ENCODE peak calls at places on chromosomes 13 and 19, in nine cellular contexts. F is brain microvascular endothelial cell, K is thyroid gland, B is fibroblast of mammary gland, W is mammary epithelial cell, D is K562, Y is AG09309, A is ovary, T is choroid plexus epithelial cell. P is an unnamed sample.

GRCh38 chr19:2248136-2249009 is 750 bp upstream of the AMH start:
- DNase-seq in D (no peak), Y (no peak), B (no peak), A (no peak), W (no peak), T (no peak), K (no peak), F (no peak), P (no peak)

GRCh38 chr13:24683833-24684599 is 3.8 kb downstream of the ATP12A start:
- DNase-seq in W (peak), A (no peak), D (peak), B (peak), Y (no peak), K (peak), T (peak), F (peak), P (no peak)

GRCh38 chr19:51719251-51719901 is 4.4 kb downstream of the HAS1 start:
- DNase-seq in A (peak), K (no peak), Y (no peak), B (no peak), D (no peak), W (no peak), T (no peak), F (no peak), P (no peak)

GRCh38 chr19:2275588-2276428 is 6.2 kb downstream of the PEAK3 start:
- DNase-seq in F (no peak), T (no peak), A (peak), D (no peak), B (no peak), W (no peak), Y (no peak), K (peak), P (no peak)

GRCh38 chr13:106498571-106498970 is 36.9 kb downstream of the EFNB2 start:
- DNase-seq in F (no peak), B (no peak), W (no peak), A (no peak), Y (no peak), D (no peak), K (no peak), T (peak), P (no peak)

GRCh38 chr19:7923295-7924191 is 2.4 kb downstream of the CTXN1 start:
- DNase-seq in B (no peak), D (no peak), K (no peak), Y (no peak), T (no peak), A (peak), F (no peak), W (no peak), P (no peak)

GRCh38 chr19:33823341-33823740 is 26.7 kb downstream of the KCTD15 start:
- DNase-seq in F (no peak), Y (no peak), A (no peak), D (no peak), W (no peak), K (no peak), T (no peak), B (no peak), P (no peak)

GRCh38 chr13:48849515-48849914 is 126.2 kb upstream of the FNDC3A start:
- DNase-seq in Y (no peak), W (no peak), T (peak), K (no peak), B (no peak), F (peak), D (no peak), A (no peak), P (no peak)

GRCh38 chr13:113918580-113918979 is 54.7 kb upstream of the GAS6 start:
- DNase-seq in B (no peak), F (no peak), A (no peak), D (no peak), T (no peak), W (no peak), K (no peak), Y (no peak), P (no peak)

GRCh38 chr19:33472696-33473624 is 48.6 kb downstream of the PEPD start:
- DNase-seq in W (peak), Y (peak), D (no peak), A (no peak), B (peak), T (peak), K (no peak), F (peak), P (peak)

GRCh38 chr19:40831502-40832430 is 18.5 kb downstream of the CYP2A6 start:
- DNase-seq in B (peak), K (no peak), F (peak), D (no peak), Y (peak), A (peak), W (peak), T (peak), P (peak)

GRCh38 chr13:76884167-76884566 is 2.0 kb downstream of the KCTD12 start:
- DNase-seq in Y (no peak), K (peak), D (no peak), F (peak), A (peak), T (peak), B (peak), W (peak), P (no peak)

GRCh38 chr13:110499621-110500281 is 61.8 kb downstream of the RAB20 start:
- DNase-seq in K (no peak), F (no peak), W (no peak), D (no peak), Y (peak), T (peak), B (peak), A (no peak), P (peak)

GRCh38 chr13:50085063-50085462 is 69.8 kb downstream of the KCNRG start:
- DNase-seq in D (no peak), W (peak), F (no peak), A (no peak), B (peak), Y (no peak), K (no peak), T (peak), P (no peak)

GRCh38 chr13:67383358-67383757 is 153.2 kb upstream of the PCDH9 start:
- DNase-seq in F (no peak), D (no peak), B (peak), T (peak), K (no peak), Y (no peak), A (no peak), W (no peak), P (no peak)

GRCh38 chr13:89066868-89067466 is 1395.8 kb downstream of the SLITRK5 start:
- DNase-seq in D (no peak), K (no peak), W (peak), B (peak), A (no peak), Y (no peak), T (peak), F (no peak), P (peak)

GRCh38 chr19:32355309-32355708 is 9.9 kb downstream of the ZNF507 start:
- DNase-seq in K (no peak), B (no peak), F (no peak), T (no peak), Y (no peak), A (no peak), D (no peak), W (no peak), P (no peak)

GRCh38 chr19:2552859-2553258 is 76.9 kb downstream of the GADD45B start:
- DNase-seq in Y (no peak), B (no peak), D (no peak), K (no peak), T (peak), F (no peak), A (no peak), W (no peak), P (no peak)

GRCh38 chr13:33204130-33204927 is 81.2 kb downstream of the STARD13 start:
- DNase-seq in Y (peak), T (peak), F (peak), A (peak), B (peak), K (no peak), W (no peak), D (no peak), P (peak)

GRCh38 chr19:56142087-56142787 is 1.1 kb downstream of the ZNF444 start:
- DNase-seq in K (peak), A (no peak), Y (no peak), W (peak), D (no peak), B (no peak), T (no peak), F (no peak), P (no peak)

GRCh38 chr13:71625183-71625582 is 241.8 kb downstream of the DACH1 start:
- DNase-seq in K (no peak), Y (no peak), T (no peak), F (no peak), W (no peak), A (no peak), D (no peak), B (no peak), P (no peak)

GRCh38 chr19:3604227-3604986 is 2.3 kb downstream of the TBXA2R start:
- DNase-seq in Y (no peak), K (no peak), A (no peak), W (no peak), D (no peak), F (no peak), T (no peak), B (no peak), P (no peak)

GRCh38 chr13:50141660-50142010 is 126.4 kb downstream of the KCNRG start:
- DNase-seq in T (no peak), W (no peak), Y (no peak), K (no peak), D (no peak), B (no peak), A (no peak), F (no peak), P (no peak)

GRCh38 chr19:27890206-27890605 is 1322.7 kb downstream of the UQCRFS1 start:
- DNase-seq in A (no peak), K (no peak), W (no peak), F (no peak), T (no peak), D (no peak), B (no peak), Y (no peak), P (no peak)

GRCh38 chr19:10238172-10238783 is 7.1 kb upstream of the S1PR2 start:
- DNase-seq in D (no peak), F (peak), K (no peak), B (peak), T (peak), W (no peak), A (no peak), Y (no peak), P (no peak)

GRCh38 chr13:79197933-79198332 is 208.1 kb downstream of the RBM26 start:
- DNase-seq in W (no peak), A (no peak), Y (no peak), D (no peak), B (no peak), T (no peak), F (no peak), K (no peak), P (no peak)

GRCh38 chr13:98647121-98647520 is 70.2 kb upstream of the STK24 start:
- DNase-seq in Y (no peak), F (no peak), A (no peak), K (no peak), B (no peak), T (no peak), W (no peak), D (no peak), P (no peak)

GRCh38 chr19:13764101-13764807 is at the start of gene MRI1:
- DNase-seq in A (peak), B (peak), W (peak), T (peak), F (no peak), D (peak), Y (no peak), K (peak), P (no peak)

GRCh38 chr13:38366954-38367645 is 17.4 kb downstream of the UFM1 start:
- DNase-seq in W (peak), F (no peak), A (no peak), D (no peak), Y (peak), B (peak), T (peak), K (no peak), P (no peak)

GRCh38 chr19:15137777-15138176 is 30.6 kb downstream of the SYDE1 start:
- DNase-seq in Y (no peak), F (no peak), W (no peak), D (no peak), K (no peak), T (no peak), A (no peak), B (no peak), P (no peak)

GRCh38 chr13:49652691-49653305 is 24.5 kb downstream of the ARL11 start:
- DNase-seq in B (peak), F (no peak), A (no peak), K (peak), Y (no peak), D (peak), T (peak), W (no peak), P (no peak)

GRCh38 chr13:19268331-19268730 is 86.7 kb upstream of the TUBA3C start:
- DNase-seq in T (no peak), K (no peak), A (no peak), B (no peak), D (no peak), Y (no peak), W (no peak), F (no peak), P (no peak)

GRCh38 chr13:62119739-62120700 is 704.4 kb upstream of the PCDH20 start:
- DNase-seq in B (peak), A (no peak), Y (no peak), F (no peak), T (peak), K (no peak), D (no peak), W (no peak), P (peak)

GRCh38 chr13:21020176-21020575 is 41.2 kb downstream of the LATS2 start:
- DNase-seq in K (no peak), Y (no peak), A (no peak), D (no peak), W (no peak), F (no peak), T (no peak), B (no peak), P (no peak)

GRCh38 chr19:18109363-18109730 is 11.8 kb downstream of the MAST3 start:
- DNase-seq in F (no peak), Y (no peak), B (no peak), W (no peak), K (no peak), D (no peak), A (no peak), T (no peak), P (no peak)
- H3K4me3 ChIP-seq in F (peak), Y (peak), B (peak), W (peak), K (peak), D (peak), A (peak), T (peak), P (peak)

GRCh38 chr19:54209058-54209747 is 8.5 kb downstream of the RPS9 start:
- DNase-seq in K (no peak), D (peak), Y (no peak), B (no peak), A (peak), W (no peak), F (no peak), T (peak), P (no peak)

GRCh38 chr19:54208784-54209057 is 8.1 kb downstream of the RPS9 start:
- DNase-seq in T (no peak), A (no peak), D (no peak), B (peak), K (no peak), Y (no peak), W (no peak), F (no peak), P (no peak)

GRCh38 chr19:54209748-54210494 is 9.3 kb downstream of the RPS9 start:
- DNase-seq in D (peak), A (peak), B (peak), W (peak), Y (peak), K (peak), T (peak), F (peak), P (peak)

GRCh38 chr19:54207908-54208783 is 7.5 kb downstream of the RPS9 start:
- DNase-seq in A (peak), D (peak), K (peak), W (no peak), Y (no peak), B (peak), F (peak), T (peak), P (peak)

GRCh38 chr19:54211214-54211613 is 10.6 kb downstream of the RPS9 start:
- DNase-seq in D (no peak), T (no peak), A (no peak), W (no peak), Y (no peak), K (no peak), F (no peak), B (no peak), P (no peak)
- H3K4me3 ChIP-seq in D (no peak), T (no peak), A (no peak), W (no peak), Y (no peak), K (no peak), F (no peak), B (no peak), P (no peak)

DNA sequence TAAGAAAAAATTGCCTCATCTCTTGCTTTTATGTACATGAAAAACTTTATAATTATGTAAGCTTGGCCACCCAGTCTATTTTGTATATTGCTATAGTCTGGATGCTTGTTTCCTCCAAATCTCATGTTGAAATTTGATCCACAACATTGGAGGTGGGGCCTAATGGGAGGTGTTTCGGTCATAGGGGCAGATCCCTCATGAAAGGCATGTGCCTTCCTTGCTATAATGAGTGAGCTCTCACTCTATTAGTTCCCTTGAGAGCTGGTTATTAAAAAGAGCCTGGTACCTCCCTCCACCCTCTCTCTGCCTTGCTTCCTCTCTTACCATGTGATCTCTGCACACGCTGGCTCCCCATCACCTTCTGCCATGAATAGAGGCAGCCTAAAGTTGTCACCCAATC is 1005.1 kb downstream of the PCDH9 start:
- DNase-seq in F (no peak), B (no peak), K (no peak), D (no peak), Y (no peak), W (no peak), T (no peak), A (no peak), P (no peak)
- H3K4me3 ChIP-seq in F (no peak), B (no peak), K (no peak), D (no peak), Y (no peak), W (no peak), T (no peak), A (no peak), P (no peak)

GRCh38 chr19:35843676-35844481 is 8.4 kb downstream of the NPHS1 start:
- DNase-seq in D (peak), T (no peak), W (peak), A (no peak), Y (no peak), K (peak), F (no peak), B (peak), P (no peak)
- H3K4me3 ChIP-seq in D (no peak), T (no peak), W (no peak), A (no peak), Y (no peak), K (no peak), F (no peak), B (no peak), P (no peak)

DNA sequence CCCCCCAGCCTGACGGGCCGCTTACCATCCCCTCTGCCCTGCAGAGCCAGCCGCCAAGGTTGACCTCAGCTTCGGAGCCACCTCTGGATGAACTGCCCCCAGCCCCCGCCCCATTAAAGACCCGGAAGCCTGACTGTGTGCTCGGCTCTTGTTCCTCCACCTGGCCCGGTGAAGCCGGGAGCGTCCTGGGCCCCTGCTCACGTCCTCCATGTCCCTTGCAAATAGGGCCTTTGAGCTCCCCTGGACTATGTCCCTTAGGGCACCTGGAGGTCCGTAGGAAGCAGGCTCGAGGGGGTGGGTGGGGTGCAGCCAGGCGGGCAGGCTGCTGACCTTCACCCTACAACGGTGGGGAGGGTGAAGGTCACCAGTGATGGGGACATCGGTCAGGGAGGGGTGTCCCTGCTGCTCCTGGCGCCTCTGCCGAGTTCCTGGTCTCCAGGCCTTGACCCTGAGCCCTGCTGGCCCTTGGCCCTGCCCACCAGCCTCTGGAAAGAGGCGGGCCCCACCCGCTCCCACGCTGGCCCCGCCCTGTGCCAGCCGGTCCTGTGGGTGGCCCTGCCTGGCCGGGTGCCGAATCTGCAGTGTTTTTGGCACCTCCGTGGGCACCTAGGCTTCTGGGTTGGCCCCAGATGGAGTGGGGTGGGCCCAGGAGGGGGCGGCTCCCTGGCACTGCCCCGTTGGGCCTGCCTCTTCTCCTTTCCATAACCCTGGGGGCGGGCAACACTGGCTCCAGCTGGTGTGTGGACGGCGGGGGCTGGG is 3.3 kb downstream of the ATP5F1D start:
- DNase-seq in Y (no peak), T (no peak), F (no peak), D (no peak), W (no peak), B (no peak), K (peak), A (peak), P (no peak)
- H3K4me3 ChIP-seq in Y (peak), T (no peak), F (no peak), D (peak), W (no peak), B (peak), K (no peak), A (no peak), P (no peak)

GRCh38 chr19:54325631-54326030 is 12.7 kb upstream of the LILRA5 start:
- DNase-seq in A (no peak), D (no peak), K (no peak), W (no peak), Y (no peak), B (no peak), T (no peak), F (no peak), P (no peak)

GRCh38 chr19:54319049-54319448 is 6.1 kb upstream of the LILRA5 start:
- DNase-seq in Y (no peak), A (no peak), D (no peak), T (no peak), B (no peak), K (no peak), W (no peak), F (no peak), P (no peak)

GRCh38 chr19:54320271-54320670 is 7.3 kb upstream of the LILRA5 start:
- DNase-seq in K (no peak), D (no peak), T (no peak), A (no peak), F (no peak), B (no peak), W (no peak), Y (no peak), P (no peak)

GRCh38 chr19:54325194-54325621 is 12.2 kb upstream of the LILRA5 start:
- DNase-seq in T (peak), B (peak), W (peak), D (peak), Y (no peak), A (no peak), K (no peak), F (peak), P (no peak)

GRCh38 chr19:54324071-54324470 is 11.1 kb upstream of the LILRA5 start:
- DNase-seq in A (no peak), T (no peak), B (no peak), D (no peak), K (no peak), W (no peak), Y (no peak), F (no peak), P (no peak)
- H3K4me3 ChIP-seq in A (no peak), T (no peak), B (no peak), D (no peak), K (no peak), W (no peak), Y (no peak), F (no peak), P (no peak)

GRCh38 chr19:49690073-49690655 is 752 bp upstream of the CPT1C start:
- DNase-seq in B (no peak), A (no peak), F (no peak), W (no peak), Y (no peak), D (no peak), T (no peak), K (no peak), P (no peak)
- H3K4me3 ChIP-seq in B (peak), A (peak), F (peak), W (peak), Y (peak), D (no peak), T (peak), K (no peak), P (peak)

GRCh38 chr13:34413538-34414210 is 528.4 kb upstream of the NBEA start:
- DNase-seq in Y (no peak), W (peak), K (no peak), B (no peak), T (no peak), F (no peak), D (no peak), A (no peak), P (no peak)
- H3K4me3 ChIP-seq in Y (no peak), W (no peak), K (no peak), B (no peak), T (no peak), F (no peak), D (no peak), A (no peak), P (no peak)